ENCODE peak calls at places on chromosomes 7 and 10, in ten cellular contexts. X, Q, O, H, L, R, V, C, E and D are unnamed samples.

GRCh38 chr10:129717816-129718547 is 246.1 kb downstream of the EBF3 start:
- DNase-seq in X (peak), C (no peak), H (no peak), Q (no peak), L (no peak), O (no peak), E (no peak), R (no peak), V (no peak), D (no peak)

GRCh38 chr7:121083138-121083789 is 94.8 kb downstream of the CPED1 start:
- DNase-seq in O (peak), L (no peak), E (peak), C (peak), R (no peak), H (no peak), V (no peak), X (no peak), Q (peak), D (peak)

GRCh38 chr7:75619636-75620035 is 119.1 kb downstream of the HIP1 start:
- DNase-seq in H (no peak), O (no peak), Q (no peak), C (no peak), E (no peak), R (no peak), L (no peak), X (no peak), V (no peak), D (no peak)

GRCh38 chr7:143882611-143883078 is 19.3 kb downstream of the TCAF1 start:
- DNase-seq in O (peak), L (peak), C (peak), X (peak), H (no peak), V (no peak), Q (peak), E (peak), R (no peak), D (no peak)

GRCh38 chr10:130354976-130355795 is 219.0 kb downstream of the GLRX3 start:
- DNase-seq in X (no peak), H (no peak), R (no peak), L (no peak), V (no peak), Q (no peak), C (no peak), E (no peak), O (no peak), D (no peak)

GRCh38 chr7:157429001-157429679 is 92.3 kb downstream of the DNAJB6 start:
- DNase-seq in C (no peak), Q (no peak), L (no peak), X (no peak), R (no peak), O (no peak), E (no peak), V (no peak), H (no peak), D (no peak)

GRCh38 chr7:73972614-73973013 is 55.4 kb upstream of the ELN start:
- DNase-seq in H (no peak), X (no peak), R (no peak), L (no peak), E (no peak), C (no peak), O (no peak), Q (no peak), V (no peak), D (no peak)

GRCh38 chr10:104582604-104582951 is 58.5 kb upstream of the SORCS3 start:
- DNase-seq in X (no peak), R (no peak), H (no peak), Q (no peak), C (no peak), L (no peak), V (no peak), E (no peak), O (no peak), D (no peak)

GRCh38 chr10:4062751-4063150 is 277.7 kb upstream of the KLF6 start:
- DNase-seq in Q (no peak), V (no peak), R (no peak), C (no peak), H (no peak), X (no peak), E (no peak), O (no peak), L (no peak), D (no peak)

GRCh38 chr10:129971381-129972144 is 7.5 kb upstream of the EBF3 start:
- DNase-seq in L (no peak), O (peak), H (no peak), V (peak), E (peak), R (no peak), C (peak), Q (peak), X (peak), D (no peak)

GRCh38 chr10:4061441-4061951 is 276.5 kb upstream of the KLF6 start:
- DNase-seq in Q (no peak), X (peak), L (no peak), E (peak), O (no peak), C (peak), R (no peak), V (no peak), H (peak), D (peak)

GRCh38 chr7:128214463-128214862 is 26.6 kb upstream of the LEP start:
- DNase-seq in C (no peak), X (no peak), O (no peak), V (no peak), H (no peak), L (no peak), Q (no peak), E (no peak), R (no peak), D (no peak)

GRCh38 chr10:24618401-24618800 is 105.3 kb downstream of the ARHGAP21 start:
- DNase-seq in Q (no peak), L (no peak), R (no peak), O (no peak), C (no peak), V (no peak), X (no peak), E (no peak), H (no peak), D (peak)

GRCh38 chr7:665251-665650 is 61.2 kb upstream of the DNAAF5 start:
- DNase-seq in R (no peak), L (no peak), Q (no peak), C (peak), H (no peak), O (no peak), V (no peak), E (peak), X (no peak), D (no peak)

GRCh38 chr10:75530337-75530736 is 98.9 kb downstream of the LRMDA start:
- DNase-seq in O (peak), L (peak), C (peak), V (no peak), Q (peak), X (no peak), H (no peak), E (peak), R (no peak), D (no peak)

GRCh38 chr7:114825423-114825951 is 96.4 kb upstream of the MDFIC start:
- DNase-seq in V (peak), R (no peak), C (no peak), X (no peak), L (no peak), O (no peak), Q (no peak), E (no peak), H (no peak), D (no peak)

GRCh38 chr7:585873-586272 is 66.2 kb upstream of the PDGFA start:
- DNase-seq in V (no peak), R (no peak), O (no peak), C (no peak), E (no peak), L (no peak), X (no peak), H (no peak), Q (no peak), D (no peak)

GRCh38 chr10:97028126-97028831 is 157.5 kb downstream of the SLIT1 start:
- DNase-seq in V (no peak), E (peak), X (no peak), C (peak), H (no peak), Q (peak), R (no peak), L (no peak), O (no peak), D (no peak)

GRCh38 chr10:5550250-5550545 is 25.4 kb downstream of the CALML3 start:
- DNase-seq in C (no peak), E (no peak), R (no peak), L (no peak), O (no peak), V (no peak), H (no peak), X (no peak), Q (no peak), D (no peak)

GRCh38 chr7:25860206-25860881 is 291.7 kb upstream of the NFE2L3 start:
- DNase-seq in R (no peak), X (peak), C (peak), Q (no peak), L (no peak), O (no peak), V (peak), H (no peak), E (no peak), D (peak)

GRCh38 chr7:4612237-4612636 is 69.9 kb upstream of the FOXK1 start:
- DNase-seq in H (no peak), Q (no peak), R (no peak), V (no peak), C (no peak), E (no peak), X (no peak), L (no peak), O (no peak), D (no peak)

GRCh38 chr10:109984013-109984412 is 23.8 kb upstream of the ADD3 start:
- DNase-seq in C (no peak), X (no peak), Q (no peak), O (no peak), E (no peak), V (no peak), L (no peak), R (no peak), H (no peak), D (no peak)

GRCh38 chr10:112774808-112775207 is 175.2 kb upstream of the TCF7L2 start:
- DNase-seq in Q (no peak), H (no peak), L (no peak), X (no peak), O (no peak), R (no peak), C (no peak), V (no peak), E (no peak), D (no peak)

GRCh38 chr10:112461029-112461887 is 14.2 kb downstream of the VTI1A start:
- DNase-seq in Q (peak), L (no peak), O (peak), E (peak), V (peak), R (no peak), C (peak), X (no peak), H (no peak), D (peak)

GRCh38 chr10:30368065-30368718 is 19.1 kb upstream of the MTPAP start:
- DNase-seq in R (no peak), L (no peak), E (peak), C (peak), O (no peak), X (no peak), H (no peak), V (no peak), Q (no peak), D (no peak)

GRCh38 chr7:46930336-46930735 is 651.6 kb downstream of the TNS3 start:
- DNase-seq in X (no peak), E (peak), H (no peak), L (peak), O (peak), V (no peak), R (no peak), C (peak), Q (peak), D (peak)

GRCh38 chr7:47647213-47647985 is 65.5 kb upstream of the TNS3 start:
- DNase-seq in E (no peak), Q (no peak), V (peak), X (no peak), O (no peak), L (no peak), R (no peak), C (no peak), H (no peak), D (no peak)

GRCh38 chr10:69906425-69906824 is 104.7 kb downstream of the COL13A1 start:
- DNase-seq in Q (no peak), L (no peak), E (peak), O (no peak), C (no peak), V (no peak), X (no peak), H (no peak), R (no peak), D (no peak)

GRCh38 chr10:118551535-118552100 is 43.8 kb downstream of the PRLHR start:
- DNase-seq in X (no peak), V (no peak), O (no peak), R (no peak), L (no peak), C (no peak), E (no peak), Q (no peak), H (no peak), D (no peak)

GRCh38 chr7:99120503-99120902 is 23.4 kb downstream of the SMURF1 start:
- DNase-seq in C (peak), Q (no peak), R (no peak), X (no peak), L (no peak), V (no peak), O (no peak), H (no peak), E (no peak), D (no peak)

GRCh38 chr10:132440791-132441565 is 44.0 kb downstream of the PWWP2B start:
- DNase-seq in L (no peak), O (no peak), R (no peak), E (no peak), H (no peak), V (no peak), X (no peak), Q (no peak), C (no peak), D (no peak)

GRCh38 chr10:102312683-102313082 is 67.4 kb downstream of the GBF1 start:
- DNase-seq in Q (peak), E (peak), C (peak), V (no peak), L (no peak), H (no peak), R (no peak), X (no peak), O (no peak), D (peak)

GRCh38 chr7:36115448-36116321 is 37.4 kb upstream of the EEPD1 start:
- DNase-seq in H (no peak), X (peak), E (peak), V (peak), O (peak), Q (peak), C (peak), R (no peak), L (peak), D (peak)

GRCh38 chr10:83199357-83199756 is 940.0 kb upstream of the GHITM start:
- DNase-seq in X (no peak), C (no peak), Q (no peak), E (no peak), O (no peak), R (no peak), H (no peak), L (no peak), V (no peak), D (no peak)

GRCh38 chr7:134315679-134316538 is 821 bp downstream of the SLC35B4 start:
- DNase-seq in R (no peak), X (no peak), L (peak), Q (peak), C (peak), H (no peak), O (no peak), V (no peak), E (peak), D (no peak)

GRCh38 chr10:110919971-110920881 is 822 bp downstream of the SHOC2 start:
- DNase-seq in L (peak), C (peak), V (peak), O (peak), R (no peak), E (peak), X (peak), H (no peak), Q (peak), D (no peak)

GRCh38 chr7:36232971-36233550 is 80.0 kb downstream of the EEPD1 start:
- DNase-seq in X (no peak), O (no peak), H (no peak), Q (no peak), L (no peak), E (no peak), C (no peak), R (no peak), V (no peak), D (no peak)

GRCh38 chr10:78331391-78331922 is 297.8 kb downstream of the RPS24 start:
- DNase-seq in O (no peak), L (no peak), C (peak), X (no peak), V (no peak), E (peak), R (no peak), H (no peak), Q (no peak), D (no peak)

GRCh38 chr10:62306663-62307062 is 38.0 kb upstream of the RTKN2 start:
- DNase-seq in O (no peak), R (no peak), L (no peak), C (no peak), H (no peak), E (no peak), V (no peak), Q (no peak), X (no peak), D (no peak)

GRCh38 chr10:27744478-27745379 is 890 bp downstream of the MKX start:
- DNase-seq in H (no peak), E (peak), O (no peak), C (peak), R (no peak), L (peak), Q (peak), V (peak), X (peak), D (no peak)